ENCODE peak calls at places on chromosomes 1 and 21, in eight cellular contexts. One of them, this sample, is unnamed.
A peak's percentile ranks its signal among the peaks of the same experiment; 100 is the strongest.

GRCh38 chr1:102434421-102434820 is 437.7 kb upstream of the OLFM3 start:
- DNase-seq in substantia nigra: no peak
- DNase-seq in fibroblast of mammary gland: peak; percentile 0
- DNase-seq in esophagus squamous epithelium: no peak
- DNase-seq in stimulated activated CD4-positive, alpha-beta T cell treated with anti-CD3 and anti-CD28 coated beads, Interleukin-2, amount 100 ng/mL, for 48 hours: peak; percentile 8
- DNase-seq in HS-27A: peak; percentile 20
- DNase-seq in endodermal cell: peak; percentile 75
- DNase-seq in T47D: peak; percentile 49
- DNase-seq in this sample: no peak

GRCh38 chr1:65445837-65446236 is 25.4 kb downstream of the LEPR start:
- DNase-seq in esophagus squamous epithelium: no peak
- DNase-seq in endodermal cell: no peak
- DNase-seq in fibroblast of mammary gland: no peak
- DNase-seq in T47D: no peak
- DNase-seq in substantia nigra: no peak
- DNase-seq in stimulated activated CD4-positive, alpha-beta T cell treated with anti-CD3 and anti-CD28 coated beads, Interleukin-2, amount 100 ng/mL, for 48 hours: no peak
- DNase-seq in HS-27A: no peak
- DNase-seq in this sample: no peak

GRCh38 chr1:64545118-64545916 is 75.4 kb downstream of the CACHD1 start:
- DNase-seq in T47D: no peak
- DNase-seq in fibroblast of mammary gland: no peak
- DNase-seq in esophagus squamous epithelium: no peak
- DNase-seq in substantia nigra: no peak
- DNase-seq in endodermal cell: no peak
- DNase-seq in HS-27A: no peak
- DNase-seq in stimulated activated CD4-positive, alpha-beta T cell treated with anti-CD3 and anti-CD28 coated beads, Interleukin-2, amount 100 ng/mL, for 48 hours: no peak
- DNase-seq in this sample: no peak

GRCh38 chr1:159600894-159601293 is 13.3 kb downstream of the APCS start:
- DNase-seq in esophagus squamous epithelium: no peak
- DNase-seq in HS-27A: no peak
- DNase-seq in endodermal cell: no peak
- DNase-seq in stimulated activated CD4-positive, alpha-beta T cell treated with anti-CD3 and anti-CD28 coated beads, Interleukin-2, amount 100 ng/mL, for 48 hours: no peak
- DNase-seq in T47D: no peak
- DNase-seq in fibroblast of mammary gland: no peak
- DNase-seq in substantia nigra: no peak
- DNase-seq in this sample: no peak

GRCh38 chr1:236322566-236323409 is 41.0 kb upstream of the ERO1B start:
- DNase-seq in substantia nigra: no peak
- DNase-seq in T47D: no peak
- DNase-seq in esophagus squamous epithelium: no peak
- DNase-seq in endodermal cell: no peak
- DNase-seq in HS-27A: no peak
- DNase-seq in fibroblast of mammary gland: no peak
- DNase-seq in stimulated activated CD4-positive, alpha-beta T cell treated with anti-CD3 and anti-CD28 coated beads, Interleukin-2, amount 100 ng/mL, for 48 hours: no peak
- DNase-seq in this sample: no peak

GRCh38 chr1:3030663-3031381 is 9.6 kb downstream of the ACTRT2 start:
- DNase-seq in HS-27A: no peak
- DNase-seq in fibroblast of mammary gland: no peak
- DNase-seq in stimulated activated CD4-positive, alpha-beta T cell treated with anti-CD3 and anti-CD28 coated beads, Interleukin-2, amount 100 ng/mL, for 48 hours: no peak
- DNase-seq in esophagus squamous epithelium: no peak
- DNase-seq in endodermal cell: peak; percentile 31
- DNase-seq in substantia nigra: peak; percentile 61
- DNase-seq in T47D: no peak
- DNase-seq in this sample: no peak

GRCh38 chr1:64834734-64835133 is 89.9 kb downstream of the RAVER2 start:
- DNase-seq in T47D: no peak
- DNase-seq in HS-27A: no peak
- DNase-seq in substantia nigra: no peak
- DNase-seq in fibroblast of mammary gland: peak; percentile 63
- DNase-seq in stimulated activated CD4-positive, alpha-beta T cell treated with anti-CD3 and anti-CD28 coated beads, Interleukin-2, amount 100 ng/mL, for 48 hours: no peak
- DNase-seq in esophagus squamous epithelium: no peak
- DNase-seq in endodermal cell: no peak
- DNase-seq in this sample: peak; percentile 64

GRCh38 chr1:44720281-44720680 is 10.7 kb downstream of the RNU5D-1 start:
- DNase-seq in HS-27A: no peak
- DNase-seq in stimulated activated CD4-positive, alpha-beta T cell treated with anti-CD3 and anti-CD28 coated beads, Interleukin-2, amount 100 ng/mL, for 48 hours: no peak
- DNase-seq in endodermal cell: no peak
- DNase-seq in T47D: no peak
- DNase-seq in esophagus squamous epithelium: no peak
- DNase-seq in substantia nigra: no peak
- DNase-seq in fibroblast of mammary gland: no peak
- DNase-seq in this sample: no peak

GRCh38 chr21:33490991-33491372 is 534 bp downstream of the DNAJC28 start:
- DNase-seq in stimulated activated CD4-positive, alpha-beta T cell treated with anti-CD3 and anti-CD28 coated beads, Interleukin-2, amount 100 ng/mL, for 48 hours: no peak
- DNase-seq in HS-27A: peak; percentile 14
- DNase-seq in fibroblast of mammary gland: peak; percentile 8
- DNase-seq in esophagus squamous epithelium: no peak
- DNase-seq in T47D: peak; percentile 27
- DNase-seq in substantia nigra: no peak
- DNase-seq in endodermal cell: no peak
- DNase-seq in this sample: peak; percentile 17

GRCh38 chr1:63960326-63960725 is 186.5 kb downstream of the ROR1 start:
- DNase-seq in HS-27A: no peak
- DNase-seq in substantia nigra: no peak
- DNase-seq in fibroblast of mammary gland: peak; percentile 63
- DNase-seq in stimulated activated CD4-positive, alpha-beta T cell treated with anti-CD3 and anti-CD28 coated beads, Interleukin-2, amount 100 ng/mL, for 48 hours: no peak
- DNase-seq in T47D: no peak
- DNase-seq in endodermal cell: no peak
- DNase-seq in esophagus squamous epithelium: no peak
- DNase-seq in this sample: no peak

GRCh38 chr1:40899230-40899870 is 37.2 kb upstream of the CITED4 start:
- DNase-seq in fibroblast of mammary gland: no peak
- DNase-seq in HS-27A: no peak
- DNase-seq in endodermal cell: peak; percentile 80
- DNase-seq in T47D: peak; percentile 99
- DNase-seq in substantia nigra: no peak
- DNase-seq in esophagus squamous epithelium: no peak
- DNase-seq in stimulated activated CD4-positive, alpha-beta T cell treated with anti-CD3 and anti-CD28 coated beads, Interleukin-2, amount 100 ng/mL, for 48 hours: no peak
- DNase-seq in this sample: peak; percentile 97

GRCh38 chr1:41819843-41820242 is 98.9 kb downstream of the HIVEP3 start:
- DNase-seq in HS-27A: no peak
- DNase-seq in stimulated activated CD4-positive, alpha-beta T cell treated with anti-CD3 and anti-CD28 coated beads, Interleukin-2, amount 100 ng/mL, for 48 hours: no peak
- DNase-seq in fibroblast of mammary gland: no peak
- DNase-seq in T47D: no peak
- DNase-seq in esophagus squamous epithelium: no peak
- DNase-seq in substantia nigra: no peak
- DNase-seq in endodermal cell: no peak
- DNase-seq in this sample: no peak

GRCh38 chr1:25245809-25246599 is 1.2 kb downstream of the RSRP1 start:
- DNase-seq in fibroblast of mammary gland: peak; percentile 62
- DNase-seq in T47D: peak; percentile 12
- DNase-seq in substantia nigra: no peak
- DNase-seq in esophagus squamous epithelium: no peak
- DNase-seq in stimulated activated CD4-positive, alpha-beta T cell treated with anti-CD3 and anti-CD28 coated beads, Interleukin-2, amount 100 ng/mL, for 48 hours: no peak
- DNase-seq in HS-27A: no peak
- DNase-seq in endodermal cell: no peak
- DNase-seq in this sample: no peak

GRCh38 chr21:44089001-44089911 is 17.9 kb upstream of the PWP2 start:
- DNase-seq in T47D: no peak
- DNase-seq in fibroblast of mammary gland: no peak
- DNase-seq in HS-27A: no peak
- DNase-seq in substantia nigra: no peak
- DNase-seq in endodermal cell: no peak
- DNase-seq in esophagus squamous epithelium: no peak
- DNase-seq in stimulated activated CD4-positive, alpha-beta T cell treated with anti-CD3 and anti-CD28 coated beads, Interleukin-2, amount 100 ng/mL, for 48 hours: no peak
- DNase-seq in this sample: no peak

GRCh38 chr1:20426923-20427322 is 59.1 kb downstream of the CAMK2N1 start:
- DNase-seq in HS-27A: peak; percentile 47
- DNase-seq in esophagus squamous epithelium: no peak
- DNase-seq in fibroblast of mammary gland: peak; percentile 93
- DNase-seq in T47D: no peak
- DNase-seq in substantia nigra: no peak
- DNase-seq in endodermal cell: peak; percentile 44
- DNase-seq in stimulated activated CD4-positive, alpha-beta T cell treated with anti-CD3 and anti-CD28 coated beads, Interleukin-2, amount 100 ng/mL, for 48 hours: peak; percentile 7
- DNase-seq in this sample: peak; percentile 86

GRCh38 chr1:25799758-25800537 is at the start of gene SELENON:
- DNase-seq in endodermal cell: peak; percentile 92
- DNase-seq in fibroblast of mammary gland: peak; percentile 40
- DNase-seq in stimulated activated CD4-positive, alpha-beta T cell treated with anti-CD3 and anti-CD28 coated beads, Interleukin-2, amount 100 ng/mL, for 48 hours: no peak
- DNase-seq in substantia nigra: no peak
- DNase-seq in T47D: no peak
- DNase-seq in esophagus squamous epithelium: no peak
- DNase-seq in HS-27A: no peak
- DNase-seq in this sample: no peak

GRCh38 chr1:228085287-228085926 is 2.9 kb downstream of the ARF1 start:
- DNase-seq in T47D: no peak
- DNase-seq in fibroblast of mammary gland: peak; percentile 81
- DNase-seq in substantia nigra: no peak
- DNase-seq in HS-27A: no peak
- DNase-seq in endodermal cell: peak; percentile 91
- DNase-seq in esophagus squamous epithelium: no peak
- DNase-seq in stimulated activated CD4-positive, alpha-beta T cell treated with anti-CD3 and anti-CD28 coated beads, Interleukin-2, amount 100 ng/mL, for 48 hours: no peak
- DNase-seq in this sample: no peak

GRCh38 chr1:22120469-22120790 is 22.5 kb downstream of the WNT4 start:
- DNase-seq in fibroblast of mammary gland: no peak
- DNase-seq in stimulated activated CD4-positive, alpha-beta T cell treated with anti-CD3 and anti-CD28 coated beads, Interleukin-2, amount 100 ng/mL, for 48 hours: no peak
- DNase-seq in esophagus squamous epithelium: no peak
- DNase-seq in substantia nigra: no peak
- DNase-seq in HS-27A: no peak
- DNase-seq in endodermal cell: no peak
- DNase-seq in T47D: no peak
- DNase-seq in this sample: no peak

GRCh38 chr1:32701421-32701911 is 1.1 kb downstream of the SYNC start:
- DNase-seq in HS-27A: no peak
- DNase-seq in endodermal cell: peak; percentile 53
- DNase-seq in substantia nigra: no peak
- DNase-seq in stimulated activated CD4-positive, alpha-beta T cell treated with anti-CD3 and anti-CD28 coated beads, Interleukin-2, amount 100 ng/mL, for 48 hours: no peak
- DNase-seq in esophagus squamous epithelium: no peak
- DNase-seq in fibroblast of mammary gland: no peak
- DNase-seq in T47D: no peak
- DNase-seq in this sample: peak; percentile 20

GRCh38 chr1:203148127-203148526 is 20.6 kb downstream of the ADORA1 start:
- DNase-seq in stimulated activated CD4-positive, alpha-beta T cell treated with anti-CD3 and anti-CD28 coated beads, Interleukin-2, amount 100 ng/mL, for 48 hours: no peak
- DNase-seq in esophagus squamous epithelium: no peak
- DNase-seq in endodermal cell: peak; percentile 84
- DNase-seq in T47D: peak; percentile 78
- DNase-seq in fibroblast of mammary gland: no peak
- DNase-seq in HS-27A: no peak
- DNase-seq in substantia nigra: no peak
- DNase-seq in this sample: no peak

GRCh38 chr1:197440730-197441129 is 172.7 kb downstream of the CRB1 start:
- DNase-seq in fibroblast of mammary gland: no peak
- DNase-seq in endodermal cell: no peak
- DNase-seq in stimulated activated CD4-positive, alpha-beta T cell treated with anti-CD3 and anti-CD28 coated beads, Interleukin-2, amount 100 ng/mL, for 48 hours: no peak
- DNase-seq in esophagus squamous epithelium: no peak
- DNase-seq in substantia nigra: no peak
- DNase-seq in T47D: no peak
- DNase-seq in HS-27A: peak; percentile 15
- DNase-seq in this sample: no peak

GRCh38 chr1:95742591-95743089 is 508.6 kb downstream of the RWDD3 start:
- DNase-seq in T47D: no peak
- DNase-seq in fibroblast of mammary gland: peak; percentile 90
- DNase-seq in substantia nigra: no peak
- DNase-seq in esophagus squamous epithelium: no peak
- DNase-seq in endodermal cell: peak; percentile 78
- DNase-seq in stimulated activated CD4-positive, alpha-beta T cell treated with anti-CD3 and anti-CD28 coated beads, Interleukin-2, amount 100 ng/mL, for 48 hours: no peak
- DNase-seq in HS-27A: no peak
- DNase-seq in this sample: peak; percentile 98

GRCh38 chr1:47585141-47585902 is 147.5 kb downstream of the FOXD2 start:
- DNase-seq in stimulated activated CD4-positive, alpha-beta T cell treated with anti-CD3 and anti-CD28 coated beads, Interleukin-2, amount 100 ng/mL, for 48 hours: no peak
- DNase-seq in HS-27A: no peak
- DNase-seq in fibroblast of mammary gland: no peak
- DNase-seq in endodermal cell: no peak
- DNase-seq in esophagus squamous epithelium: no peak
- DNase-seq in substantia nigra: no peak
- DNase-seq in T47D: no peak
- DNase-seq in this sample: no peak

GRCh38 chr1:154483941-154484803 is 17.8 kb upstream of the TDRD10 start:
- DNase-seq in HS-27A: peak; percentile 31
- DNase-seq in endodermal cell: no peak
- DNase-seq in substantia nigra: no peak
- DNase-seq in esophagus squamous epithelium: no peak
- DNase-seq in fibroblast of mammary gland: peak; percentile 50
- DNase-seq in T47D: no peak
- DNase-seq in stimulated activated CD4-positive, alpha-beta T cell treated with anti-CD3 and anti-CD28 coated beads, Interleukin-2, amount 100 ng/mL, for 48 hours: no peak
- DNase-seq in this sample: peak; percentile 68

GRCh38 chr1:69693921-69694320 is 126.2 kb downstream of the LRRC7 start:
- DNase-seq in HS-27A: no peak
- DNase-seq in endodermal cell: no peak
- DNase-seq in esophagus squamous epithelium: no peak
- DNase-seq in stimulated activated CD4-positive, alpha-beta T cell treated with anti-CD3 and anti-CD28 coated beads, Interleukin-2, amount 100 ng/mL, for 48 hours: no peak
- DNase-seq in substantia nigra: no peak
- DNase-seq in T47D: no peak
- DNase-seq in fibroblast of mammary gland: no peak
- DNase-seq in this sample: peak; percentile 97

GRCh38 chr1:54309631-54310366 is 96.4 kb downstream of the SSBP3 start:
- DNase-seq in HS-27A: no peak
- DNase-seq in substantia nigra: no peak
- DNase-seq in esophagus squamous epithelium: no peak
- DNase-seq in stimulated activated CD4-positive, alpha-beta T cell treated with anti-CD3 and anti-CD28 coated beads, Interleukin-2, amount 100 ng/mL, for 48 hours: no peak
- DNase-seq in endodermal cell: peak; percentile 76
- DNase-seq in fibroblast of mammary gland: no peak
- DNase-seq in T47D: no peak
- DNase-seq in this sample: no peak

GRCh38 chr1:228723287-228723686 is 12.0 kb upstream of the RHOU start:
- DNase-seq in HS-27A: no peak
- DNase-seq in esophagus squamous epithelium: no peak
- DNase-seq in fibroblast of mammary gland: no peak
- DNase-seq in substantia nigra: no peak
- DNase-seq in T47D: no peak
- DNase-seq in endodermal cell: peak; percentile 74
- DNase-seq in stimulated activated CD4-positive, alpha-beta T cell treated with anti-CD3 and anti-CD28 coated beads, Interleukin-2, amount 100 ng/mL, for 48 hours: no peak
- DNase-seq in this sample: no peak

GRCh38 chr1:184503221-184503749 is 116.5 kb downstream of the C1orf21 start:
- DNase-seq in HS-27A: no peak
- DNase-seq in T47D: no peak
- DNase-seq in substantia nigra: no peak
- DNase-seq in stimulated activated CD4-positive, alpha-beta T cell treated with anti-CD3 and anti-CD28 coated beads, Interleukin-2, amount 100 ng/mL, for 48 hours: no peak
- DNase-seq in endodermal cell: no peak
- DNase-seq in fibroblast of mammary gland: no peak
- DNase-seq in esophagus squamous epithelium: no peak
- DNase-seq in this sample: no peak